ENCODE peak calls at places on chromosomes 1 and 21, in four cellular contexts. One of them, this sample, is unnamed.

GRCh38 chr1:219124163-219124562 is 49.5 kb upstream of the LYPLAL1 start:
- DNase-seq in tibial artery: no peak
- DNase-seq in progenitor cell of endocrine pancreas: no peak
- DNase-seq in left ventricle myocardium inferior: no peak
- DNase-seq in this sample: no peak

GRCh38 chr1:115257596-115257995 is 80.5 kb downstream of the NGF start:
- DNase-seq in progenitor cell of endocrine pancreas: no peak
- DNase-seq in tibial artery: no peak
- DNase-seq in left ventricle myocardium inferior: no peak
- DNase-seq in this sample: no peak

GRCh38 chr1:233647625-233648024 is 33.7 kb downstream of the KCNK1 start:
- DNase-seq in left ventricle myocardium inferior: no peak
- DNase-seq in tibial artery: no peak
- DNase-seq in progenitor cell of endocrine pancreas: no peak
- DNase-seq in this sample: no peak

GRCh38 chr1:4124631-4125145 is 224.6 kb upstream of the C1orf174 start:
- DNase-seq in left ventricle myocardium inferior: no peak
- DNase-seq in progenitor cell of endocrine pancreas: no peak
- DNase-seq in tibial artery: peak; percentile 46
- DNase-seq in this sample: no peak

GRCh38 chr21:15659768-15660423 is 69.9 kb upstream of the USP25 start:
- DNase-seq in tibial artery: no peak
- DNase-seq in progenitor cell of endocrine pancreas: no peak
- DNase-seq in left ventricle myocardium inferior: no peak
- DNase-seq in this sample: no peak

GRCh38 chr1:181075727-181076350 is 12.7 kb upstream of the IER5 start:
- DNase-seq in tibial artery: no peak
- DNase-seq in progenitor cell of endocrine pancreas: no peak
- DNase-seq in left ventricle myocardium inferior: no peak
- DNase-seq in this sample: no peak

GRCh38 chr1:14413809-14414208 is 184.7 kb upstream of the KAZN start:
- DNase-seq in tibial artery: no peak
- DNase-seq in progenitor cell of endocrine pancreas: no peak
- DNase-seq in left ventricle myocardium inferior: no peak
- DNase-seq in this sample: no peak

GRCh38 chr1:61450454-61451213 is 274.3 kb downstream of the TM2D1 start:
- DNase-seq in progenitor cell of endocrine pancreas: no peak
- DNase-seq in tibial artery: no peak
- DNase-seq in left ventricle myocardium inferior: peak; percentile 58
- DNase-seq in this sample: no peak

GRCh38 chr1:110383311-110383990 is 7.4 kb downstream of the SLC16A4 start:
- DNase-seq in tibial artery: no peak
- DNase-seq in progenitor cell of endocrine pancreas: no peak
- DNase-seq in left ventricle myocardium inferior: no peak
- DNase-seq in this sample: no peak

GRCh38 chr21:29342394-29342957 is 43.8 kb downstream of the BACH1 start:
- DNase-seq in progenitor cell of endocrine pancreas: no peak
- DNase-seq in left ventricle myocardium inferior: peak; percentile 68
- DNase-seq in tibial artery: peak; percentile 86
- DNase-seq in this sample: peak; percentile 68

GRCh38 chr1:47196622-47197021 is 6.8 kb upstream of the PDZK1IP1 start:
- DNase-seq in tibial artery: peak; percentile 39
- DNase-seq in progenitor cell of endocrine pancreas: no peak
- DNase-seq in left ventricle myocardium inferior: no peak
- DNase-seq in this sample: no peak
- TF ChIP-seq CTCF in tibial artery: no peak
- TF ChIP-seq CTCF in progenitor cell of endocrine pancreas: no peak
- TF ChIP-seq CTCF in left ventricle myocardium inferior: no peak
- TF ChIP-seq CTCF in this sample: no peak

DNA sequence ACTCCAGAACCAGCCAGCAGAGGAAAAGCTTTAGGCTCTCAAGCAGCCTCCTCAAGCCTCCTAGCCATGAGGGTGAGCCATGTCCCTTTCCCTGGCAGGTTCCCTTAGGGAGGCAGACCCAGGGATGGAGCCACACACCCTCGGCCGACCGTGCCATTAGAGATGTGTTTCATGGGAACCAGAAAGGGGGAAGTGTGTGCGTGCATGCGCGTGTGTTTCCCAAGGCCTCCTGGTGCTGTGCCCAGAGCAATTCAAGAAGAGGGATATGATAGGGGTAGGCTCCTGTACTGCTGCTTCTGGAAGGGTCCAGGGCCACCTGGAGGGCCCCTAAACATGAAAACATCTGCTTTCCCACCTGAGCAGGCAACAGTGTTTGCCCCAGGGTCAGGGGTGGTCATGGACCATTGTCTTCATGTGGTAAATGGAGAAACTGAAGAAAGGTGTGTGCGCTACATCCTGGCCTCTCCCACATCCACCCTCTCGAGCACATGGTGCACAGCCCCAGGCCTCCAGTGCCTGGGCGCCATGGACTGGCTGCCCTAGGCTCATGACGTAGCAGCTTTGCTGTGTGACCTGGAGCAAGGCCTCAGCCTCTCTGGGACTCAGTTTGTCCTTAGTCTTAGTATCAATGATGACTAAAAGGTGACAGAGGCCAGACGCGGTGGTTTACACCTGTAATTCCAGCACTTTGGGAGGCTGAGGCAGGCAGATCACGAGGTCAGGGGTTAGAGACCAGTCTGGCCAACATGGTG is 48.1 kb downstream of the SYF2 start:
- DNase-seq in tibial artery: no peak
- DNase-seq in left ventricle myocardium inferior: no peak
- DNase-seq in progenitor cell of endocrine pancreas: no peak
- DNase-seq in this sample: no peak
- TF ChIP-seq CTCF in tibial artery: no peak
- TF ChIP-seq CTCF in left ventricle myocardium inferior: no peak
- TF ChIP-seq CTCF in progenitor cell of endocrine pancreas: no peak
- TF ChIP-seq CTCF in this sample: no peak

GRCh38 chr1:30757196-30757949 is at the start of gene LAPTM5:
- DNase-seq in tibial artery: peak; percentile 79
- DNase-seq in progenitor cell of endocrine pancreas: no peak
- DNase-seq in left ventricle myocardium inferior: peak; percentile 62
- DNase-seq in this sample: peak; percentile 69
- TF ChIP-seq CTCF in tibial artery: no peak
- TF ChIP-seq CTCF in progenitor cell of endocrine pancreas: no peak
- TF ChIP-seq CTCF in left ventricle myocardium inferior: no peak
- TF ChIP-seq CTCF in this sample: no peak

DNA sequence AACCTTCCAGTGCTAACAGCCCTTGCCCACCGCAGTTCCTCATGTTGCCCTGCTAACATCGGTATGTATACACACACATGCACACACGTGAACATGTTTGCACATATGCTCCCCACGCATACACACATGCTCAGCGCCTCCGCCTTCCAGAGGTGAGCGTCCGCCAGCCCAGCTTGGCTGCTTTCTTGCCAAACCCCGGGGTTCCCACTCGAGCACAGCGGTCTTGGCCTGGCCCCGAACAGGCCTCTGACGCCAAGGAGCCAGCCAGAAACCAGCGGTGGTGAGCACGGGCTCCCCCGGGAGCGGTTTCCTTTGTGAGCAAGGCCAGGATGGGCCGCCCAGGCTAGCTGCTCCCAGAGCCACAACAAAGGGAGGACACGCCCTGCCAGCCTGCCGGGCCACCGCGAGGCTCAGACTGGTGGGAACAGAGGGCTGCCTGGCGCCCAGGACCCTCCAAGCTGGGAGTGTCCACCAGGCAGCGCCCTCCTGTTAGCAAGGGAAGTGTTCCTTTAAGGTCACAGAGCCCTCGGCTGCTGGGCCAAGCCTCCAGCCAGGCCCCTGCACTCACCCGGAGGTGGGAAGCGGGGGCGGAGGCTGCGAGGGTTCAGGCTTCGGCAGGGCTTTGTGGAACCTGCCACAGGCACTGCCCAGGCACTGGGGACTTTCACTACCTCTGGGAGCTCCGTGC is 65.4 kb downstream of the ALPL start:
- DNase-seq in tibial artery: no peak
- DNase-seq in left ventricle myocardium inferior: peak; percentile 77
- DNase-seq in progenitor cell of endocrine pancreas: no peak
- DNase-seq in this sample: no peak
- TF ChIP-seq CTCF in tibial artery: no peak
- TF ChIP-seq CTCF in left ventricle myocardium inferior: peak; percentile 37
- TF ChIP-seq CTCF in progenitor cell of endocrine pancreas: no peak
- TF ChIP-seq CTCF in this sample: no peak